ENCODE peak calls at places on chromosome 10, in ten cellular contexts. Q is activated CD4-positive, alpha-beta T cell treated with anti-CD3 and anti-CD28 coated beads for 48 hours; R is effector CD4-positive, alpha-beta T cell; M is ovary; B is cardiac muscle cell; C is fibroblast of pulmonary artery; Y is AG09319; E is NB4; D is adrenal gland; F is activated CD8-positive, alpha-beta memory T cell treated with anti-CD3 and anti-CD28 coated beads for 48 hours. A is an unnamed sample.

GRCh38 chr10:70458329-70459060 is 17.0 kb upstream of the NODAL start:
- DNase-seq in D (peak; percentile 86), Y (peak; percentile 14), R (no peak), F (peak; percentile 36), Q (peak; percentile 73), C (peak; percentile 68), B (peak; percentile 75), E (peak; percentile 83), M (peak; percentile 83), A (peak; percentile 68)

GRCh38 chr10:124142296-124142853 is 49.0 kb upstream of the CHST15 start:
- DNase-seq in C (no peak), D (no peak), B (no peak), Y (no peak), F (no peak), R (no peak), E (no peak), M (no peak), Q (no peak), A (no peak)

GRCh38 chr10:23191764-23192395 is at the start of gene PTF1A:
- DNase-seq in B (no peak), Q (no peak), C (no peak), E (no peak), Y (no peak), R (no peak), F (no peak), D (no peak), M (no peak), A (no peak)

GRCh38 chr10:13162013-13162364 is 631 bp downstream of the MCM10 start:
- DNase-seq in F (no peak), C (no peak), Y (no peak), D (no peak), E (no peak), M (no peak), R (no peak), B (no peak), Q (peak; percentile 35), A (no peak)

GRCh38 chr10:86331861-86332260 is 34.7 kb downstream of the GRID1 start:
- DNase-seq in E (no peak), F (no peak), D (no peak), C (no peak), M (no peak), Q (no peak), Y (no peak), B (no peak), R (no peak), A (no peak)

GRCh38 chr10:13890233-13890616 is 303.5 kb downstream of the PRPF18 start:
- DNase-seq in Y (no peak), C (peak; percentile 49), Q (no peak), E (no peak), F (no peak), B (no peak), D (no peak), R (no peak), M (no peak), A (peak; percentile 53)

GRCh38 chr10:124577651-124578050 is 116.0 kb downstream of the LHPP start:
- DNase-seq in M (peak; percentile 4), C (no peak), Q (no peak), R (no peak), D (no peak), B (no peak), F (no peak), Y (no peak), E (no peak), A (no peak)

GRCh38 chr10:69715899-69716606 is 85.7 kb upstream of the COL13A1 start:
- DNase-seq in E (no peak), B (no peak), M (no peak), Q (no peak), F (no peak), C (no peak), D (no peak), R (no peak), Y (no peak), A (no peak)

GRCh38 chr10:89164920-89165319 is 42.2 kb downstream of the CH25H start:
- DNase-seq in B (no peak), F (no peak), Q (no peak), D (no peak), C (no peak), E (no peak), Y (no peak), M (no peak), R (no peak), A (no peak)

GRCh38 chr10:97497572-97498075 is 598 bp downstream of the MMS19 start:
- DNase-seq in C (peak; percentile 79), Y (peak; percentile 39), D (peak; percentile 79), R (peak; percentile 51), F (peak; percentile 61), E (peak; percentile 91), B (peak; percentile 83), Q (peak; percentile 92), M (peak; percentile 78), A (peak; percentile 68)

GRCh38 chr10:101646369-101646768 is 48.6 kb downstream of the FBXW4 start:
- DNase-seq in Y (no peak), R (no peak), D (peak; percentile 26), Q (no peak), M (peak; percentile 27), C (no peak), B (no peak), E (no peak), F (no peak), A (no peak)

GRCh38 chr10:91226093-91226492 is 5.6 kb downstream of the PCGF5 start:
- DNase-seq in M (no peak), C (no peak), D (no peak), Q (no peak), Y (no peak), F (no peak), E (no peak), R (no peak), B (no peak), A (no peak)

GRCh38 chr10:74797550-74797949 is 28.9 kb upstream of the KAT6B start:
- DNase-seq in R (no peak), D (no peak), B (no peak), E (no peak), Y (no peak), Q (no peak), F (no peak), C (no peak), M (no peak), A (no peak)

GRCh38 chr10:70832852-70833542 is 17.2 kb downstream of the SGPL1 start:
- DNase-seq in Y (no peak), E (peak; percentile 45), F (no peak), M (no peak), D (no peak), R (no peak), Q (no peak), B (peak; percentile 92), C (peak; percentile 93), A (peak; percentile 98)

GRCh38 chr10:117429644-117430043 is 54.4 kb upstream of the PDZD8 start:
- DNase-seq in Q (no peak), Y (no peak), C (no peak), M (no peak), B (no peak), D (no peak), F (no peak), E (no peak), R (no peak), A (no peak)

GRCh38 chr10:97336942-97337719 is 2.6 kb upstream of the FRAT2 start:
- DNase-seq in M (no peak), D (no peak), R (no peak), Q (no peak), Y (no peak), F (no peak), B (no peak), C (no peak), E (no peak), A (no peak)

GRCh38 chr10:18472977-18473376 is 178.4 kb downstream of the NSUN6 start:
- DNase-seq in C (no peak), Y (no peak), B (no peak), D (peak; percentile 31), M (no peak), R (no peak), Q (peak; percentile 6), F (no peak), E (peak; percentile 1), A (no peak)

GRCh38 chr10:132416566-132417248 is 19.7 kb downstream of the PWWP2B start:
- DNase-seq in C (no peak), Y (no peak), B (no peak), F (no peak), E (no peak), R (no peak), Q (no peak), D (no peak), M (no peak), A (no peak)

GRCh38 chr10:76017026-76017732 is 585.8 kb downstream of the LRMDA start:
- DNase-seq in Y (no peak), F (no peak), Q (no peak), E (no peak), M (no peak), D (no peak), B (no peak), R (no peak), C (no peak), A (no peak)

GRCh38 chr10:131786756-131787605 is 113.8 kb upstream of the PPP2R2D start:
- DNase-seq in C (peak; percentile 35), Y (no peak), Q (peak; percentile 58), R (peak; percentile 10), B (peak; percentile 33), E (peak; percentile 54), D (peak; percentile 68), M (peak; percentile 32), F (no peak), A (peak; percentile 4)

GRCh38 chr10:13928362-13928921 is 341.7 kb downstream of the PRPF18 start:
- DNase-seq in M (no peak), Y (no peak), F (no peak), E (no peak), Q (no peak), D (no peak), R (no peak), C (no peak), B (no peak), A (no peak)

GRCh38 chr10:101066890-101067355 is 5.1 kb downstream of the KAZALD1 start:
- DNase-seq in D (no peak), E (no peak), F (no peak), R (no peak), Y (no peak), C (no peak), B (no peak), M (peak; percentile 31), Q (no peak), A (no peak)

GRCh38 chr10:8637640-8638039 is 583.2 kb downstream of the GATA3 start:
- DNase-seq in B (peak; percentile 3), M (no peak), R (no peak), E (no peak), D (no peak), F (no peak), Q (no peak), C (peak; percentile 0), Y (no peak), A (peak; percentile 4)

GRCh38 chr10:46234431-46235060 is 52.3 kb upstream of the ANTXRL start:
- DNase-seq in B (no peak), C (no peak), D (no peak), Q (no peak), M (no peak), E (no peak), R (no peak), Y (no peak), F (no peak), A (no peak)

GRCh38 chr10:77073066-77073960 is 564.3 kb downstream of the KCNMA1 start:
- DNase-seq in Q (no peak), F (no peak), C (peak; percentile 39), E (no peak), D (peak; percentile 46), R (no peak), M (peak; percentile 61), B (peak; percentile 56), Y (peak; percentile 55), A (no peak)

GRCh38 chr10:90227786-90228185 is 526.4 kb downstream of the KIF20B start:
- DNase-seq in M (no peak), C (no peak), D (no peak), Q (no peak), Y (no peak), F (no peak), R (no peak), B (no peak), E (no peak), A (peak; percentile 84)

GRCh38 chr10:44921506-44921905 is 10.4 kb downstream of the TMEM72 start:
- DNase-seq in D (no peak), Q (no peak), E (no peak), R (no peak), B (no peak), Y (no peak), C (no peak), F (no peak), M (no peak), A (no peak)

GRCh38 chr10:118904284-118904683 is 125.2 kb upstream of the NANOS1 start:
- DNase-seq in R (no peak), D (no peak), Y (no peak), M (no peak), F (no peak), B (no peak), Q (no peak), C (no peak), E (no peak), A (no peak)